ENCODE peak calls at places on chromosome 4, in four cellular contexts. I, M, W and G are unnamed samples.

GRCh38 chr4:82780398-82781231 is 18.0 kb downstream of the SCD5 start:
- DNase-seq in I (peak; percentile 73), M (peak; percentile 67), W (peak; percentile 67), G (peak; percentile 78)

GRCh38 chr4:95283320-95283719 is 265.5 kb downstream of the UNC5C start:
- DNase-seq in I (no peak), M (no peak), W (no peak), G (no peak)

GRCh38 chr4:44927361-44928061 is 201.2 kb upstream of the GNPDA2 start:
- DNase-seq in I (peak; percentile 2), M (no peak), W (no peak), G (peak; percentile 53)

GRCh38 chr4:71130827-71131603 is 137.6 kb downstream of the DCK start:
- DNase-seq in I (peak; percentile 80), M (no peak), W (no peak), G (peak; percentile 3)

GRCh38 chr4:10053635-10054453 is 32.5 kb upstream of the SLC2A9 start:
- DNase-seq in I (no peak), M (no peak), W (no peak), G (no peak)

GRCh38 chr4:6695660-6696581 is 2.2 kb downstream of the S100P start:
- DNase-seq in I (no peak), M (peak; percentile 86), W (peak; percentile 60), G (no peak)

GRCh38 chr4:186840222-186840701 is 116.6 kb upstream of the FAT1 start:
- DNase-seq in I (peak; percentile 53), M (no peak), W (no peak), G (no peak)

GRCh38 chr4:83248486-83248885 is 36.1 kb downstream of the COQ2 start:
- DNase-seq in I (no peak), M (no peak), W (no peak), G (no peak)

GRCh38 chr4:61556277-61556676 is 356.2 kb downstream of the ADGRL3 start:
- DNase-seq in I (no peak), M (no peak), W (no peak), G (no peak)

GRCh38 chr4:165060938-165061337 is 7.3 kb downstream of the TRIM75 start:
- DNase-seq in I (no peak), M (no peak), W (no peak), G (peak; percentile 19)

GRCh38 chr4:88605744-88606143 is 13.5 kb downstream of the HERC3 start:
- DNase-seq in I (no peak), M (no peak), W (no peak), G (no peak)

GRCh38 chr4:89752932-89753598 is 83.9 kb downstream of the SNCA start:
- DNase-seq in I (peak; percentile 81), M (no peak), W (no peak), G (no peak)

GRCh38 chr4:155722816-155723499 is 35.9 kb upstream of the GUCY1B1 start:
- DNase-seq in I (peak; percentile 51), M (no peak), W (no peak), G (peak; percentile 1)

GRCh38 chr4:24750106-24750505 is 45.3 kb upstream of the SOD3 start:
- DNase-seq in I (no peak), M (no peak), W (no peak), G (no peak)

GRCh38 chr4:13523105-13523477 is 21.2 kb downstream of the NKX3-2 start:
- DNase-seq in I (no peak), M (no peak), W (no peak), G (no peak)

GRCh38 chr4:21656832-21657231 is 291.7 kb downstream of the KCNIP4 start:
- DNase-seq in I (peak; percentile 48), M (no peak), W (no peak), G (no peak)

GRCh38 chr4:8278421-8279287 is 9.1 kb downstream of the HTRA3 start:
- DNase-seq in I (peak; percentile 85), M (no peak), W (no peak), G (no peak)

GRCh38 chr4:168643083-168643795 is 146.4 kb downstream of the PALLD start:
- DNase-seq in I (peak; percentile 53), M (no peak), W (no peak), G (peak; percentile 86)

GRCh38 chr4:62531731-62532130 is 1331.6 kb downstream of the ADGRL3 start:
- DNase-seq in I (no peak), M (no peak), W (no peak), G (no peak)

GRCh38 chr4:75786938-75787337 is 62.6 kb downstream of the USO1 start:
- DNase-seq in I (no peak), M (no peak), W (no peak), G (no peak)

GRCh38 chr4:42673084-42673429 is 16.2 kb upstream of the ATP8A1 start:
- DNase-seq in I (peak; percentile 37), M (no peak), W (peak; percentile 79), G (no peak)

GRCh38 chr4:80417019-80417418 is 81.5 kb downstream of the CFAP299 start:
- DNase-seq in I (no peak), M (no peak), W (no peak), G (no peak)

GRCh38 chr4:17515724-17516407 is 901 bp downstream of the CLRN2 start:
- DNase-seq in I (no peak), M (peak; percentile 87), W (no peak), G (no peak)

GRCh38 chr4:164761233-164761632 is 7.3 kb downstream of the SMIM31 start:
- DNase-seq in I (no peak), M (no peak), W (no peak), G (no peak)

GRCh38 chr4:54657194-54657555 is 582 bp upstream of the KIT start:
- DNase-seq in I (no peak), M (no peak), W (no peak), G (no peak)

GRCh38 chr4:8759987-8760386 is 111.7 kb downstream of the HMX1 start:
- DNase-seq in I (no peak), M (no peak), W (no peak), G (no peak)

GRCh38 chr4:114780205-114780604 is 181.6 kb downstream of the UGT8 start:
- DNase-seq in I (peak; percentile 23), M (no peak), W (no peak), G (peak; percentile 85)

GRCh38 chr4:105661028-105661427 is 47.5 kb downstream of the INTS12 start:
- DNase-seq in I (no peak), M (no peak), W (no peak), G (no peak)

GRCh38 chr4:14772388-14772787 is 229.9 kb upstream of the CPEB2 start:
- DNase-seq in I (no peak), M (no peak), W (no peak), G (no peak)

GRCh38 chr4:176563591-176563990 is 229.1 kb downstream of the VEGFC start:
- DNase-seq in I (no peak), M (no peak), W (no peak), G (peak; percentile 32)

GRCh38 chr4:93617596-93617995 is 211.0 kb upstream of the ATOH1 start:
- DNase-seq in I (no peak), M (no peak), W (no peak), G (peak; percentile 5)

GRCh38 chr4:99653921-99654890 is 3.4 kb downstream of the C4orf54 start:
- DNase-seq in I (no peak), M (no peak), W (no peak), G (no peak)

GRCh38 chr4:152577708-152578421 is 42.0 kb upstream of the FBXW7 start:
- DNase-seq in I (no peak), M (no peak), W (no peak), G (no peak)

GRCh38 chr4:1770791-1771231 is 22.3 kb upstream of the FGFR3 start:
- DNase-seq in I (no peak), M (no peak), W (no peak), G (no peak)
- H3K4me1 ChIP-seq in I (no peaks in the 10 kb centered on the region), M (no peaks in the 10 kb centered on the region), W (peaks cover 2% of the 10 kb centered on the region), G (peaks cover 14% of the 10 kb centered on the region)

DNA sequence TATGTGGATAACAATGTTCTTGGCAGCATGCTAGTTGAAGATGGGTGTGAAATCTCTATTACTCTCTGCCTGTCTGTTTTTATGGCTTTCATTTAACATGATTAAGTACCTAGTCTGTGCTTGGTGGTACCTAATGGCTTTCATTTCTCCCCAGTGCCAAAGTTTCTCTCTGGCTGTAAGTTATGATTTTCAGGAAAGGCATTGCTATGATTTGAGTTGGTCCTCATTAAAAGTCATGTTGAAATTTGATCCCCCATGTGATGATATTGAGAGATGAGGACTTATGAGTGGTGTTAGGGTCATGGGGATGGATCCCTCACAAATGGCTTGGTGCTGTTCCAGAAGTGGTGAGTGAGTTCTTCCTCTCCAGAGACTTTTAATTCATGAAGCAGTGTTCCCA is 162.4 kb upstream of the IL15 start:
- DNase-seq in I (peak; percentile 72), M (no peak), W (no peak), G (no peak)
- H3K4me3 ChIP-seq in I (no peak overlapping the region), M (no peak overlapping the region), W (no peak overlapping the region), G (no peak overlapping the region)

GRCh38 chr4:121654738-121655137 is 42.0 kb downstream of the ANXA5 start:
- DNase-seq in I (no peak), M (no peak), W (no peak), G (no peak)

GRCh38 chr4:121655320-121656268 is 41.2 kb downstream of the ANXA5 start:
- DNase-seq in I (peak; percentile 23), M (no peak), W (no peak), G (no peak)

GRCh38 chr4:121658125-121658524 is 38.7 kb downstream of the ANXA5 start:
- DNase-seq in I (no peak), M (no peak), W (no peak), G (no peak)

GRCh38 chr4:121653986-121654385 is 42.8 kb downstream of the ANXA5 start:
- DNase-seq in I (no peak), M (no peak), W (no peak), G (no peak)

GRCh38 chr4:121656269-121656641 is 40.5 kb downstream of the ANXA5 start:
- DNase-seq in I (peak; percentile 74), M (no peak), W (peak; percentile 39), G (peak; percentile 79)
- TF ChIP-seq CTCF in I (peak; percentile 43), M (peak; percentile 21), W (peak; percentile 24), G (peak; percentile 69)

GRCh38 chr4:73729534-73730165 is 10.7 kb upstream of the CXCL8 start:
- DNase-seq in I (peak; percentile 69), M (peak; percentile 67), W (peak; percentile 57), G (peak; percentile 63)
- H3K4me1 ChIP-seq in I (peaks cover 7% of the 10 kb centered on the region), M (no peaks in the 10 kb centered on the region), W (peaks cover 7% of the 10 kb centered on the region), G (no peaks in the 10 kb centered on the region)